ENCODE peak calls at places on chromosomes 2 and 18, in ten cellular contexts. T, U, Z, A, B, V, Q, R, J and X are unnamed samples.

GRCh38 chr2:240902615-240903041 is 3.5 kb upstream of the CROCC2 start:
- DNase-seq in T (no peak), A (no peak), V (no peak), Q (no peak), J (no peak), R (no peak), B (no peak), U (no peak), Z (no peak), X (no peak)

GRCh38 chr18:59846814-59847490 is 52.8 kb upstream of the PMAIP1 start:
- DNase-seq in V (no peak), T (peak; percentile 80), Z (no peak), J (no peak), B (no peak), A (peak; percentile 34), R (no peak), U (no peak), Q (no peak), X (no peak)

GRCh38 chr2:191894681-191895147 is 47.8 kb upstream of the CAVIN2 start:
- DNase-seq in A (peak; percentile 84), B (no peak), J (peak; percentile 31), V (no peak), Q (no peak), R (no peak), U (no peak), Z (no peak), T (no peak), X (no peak)

GRCh38 chr2:38871432-38871831 is 4.3 kb downstream of the DHX57 start:
- DNase-seq in U (no peak), R (no peak), B (no peak), Q (no peak), T (no peak), J (no peak), A (no peak), V (no peak), Z (no peak), X (no peak)

GRCh38 chr2:124566518-124566970 is 541.5 kb downstream of the CNTNAP5 start:
- DNase-seq in T (no peak), B (no peak), Q (no peak), Z (no peak), V (no peak), A (no peak), U (no peak), R (no peak), J (no peak), X (no peak)

GRCh38 chr2:152600698-152601097 is 116.6 kb downstream of the PRPF40A start:
- DNase-seq in Q (no peak), U (no peak), Z (no peak), R (no peak), V (no peak), T (no peak), J (no peak), B (no peak), A (no peak), X (no peak)

GRCh38 chr2:28250006-28250405 is 142.7 kb upstream of the FOSL2 start:
- DNase-seq in T (no peak), R (no peak), V (no peak), U (no peak), A (peak; percentile 94), B (peak; percentile 91), Q (no peak), J (peak; percentile 8), Z (no peak), X (no peak)

GRCh38 chr2:29047083-29047840 is 27.1 kb downstream of the PCARE start:
- DNase-seq in U (no peak), V (no peak), J (no peak), Q (no peak), T (no peak), A (no peak), Z (no peak), B (no peak), R (no peak), X (no peak)

GRCh38 chr2:236742936-236743622 is 173.5 kb downstream of the ACKR3 start:
- DNase-seq in R (no peak), J (no peak), T (no peak), Z (peak; percentile 25), V (no peak), U (no peak), A (no peak), B (no peak), Q (no peak), X (no peak)

GRCh38 chr18:33757037-33757436 is 179.0 kb downstream of the ASXL3 start:
- DNase-seq in Q (no peak), A (no peak), R (no peak), J (no peak), V (no peak), U (no peak), Z (no peak), T (no peak), B (no peak), X (no peak)

GRCh38 chr2:43877782-43878464 is 39.2 kb downstream of the ABCG8 start:
- DNase-seq in J (peak; percentile 23), T (peak; percentile 76), R (peak; percentile 68), V (no peak), U (peak; percentile 73), B (peak; percentile 89), A (peak; percentile 54), Z (peak; percentile 27), Q (no peak), X (peak; percentile 26)

GRCh38 chr2:218852911-218853667 is 6.5 kb upstream of the WNT6 start:
- DNase-seq in Z (peak; percentile 27), T (peak; percentile 70), R (peak; percentile 75), A (peak; percentile 17), B (no peak), Q (no peak), V (no peak), J (peak; percentile 77), U (peak; percentile 76), X (peak; percentile 70)

GRCh38 chr2:42801388-42801787 is 9.0 kb upstream of the HAAO start:
- DNase-seq in J (no peak), Z (no peak), U (no peak), T (no peak), Q (no peak), A (no peak), B (no peak), R (no peak), V (no peak), X (no peak)

GRCh38 chr2:10520154-10520553 is 72.0 kb upstream of the ODC1 start:
- DNase-seq in J (no peak), T (peak; percentile 26), B (no peak), Q (no peak), U (no peak), A (no peak), V (no peak), R (no peak), Z (peak; percentile 2), X (no peak)
- TF ChIP-seq CTCF in J (peak; percentile 50), T (no peak), B (peak; percentile 10), Q (no peak), U (no peak), A (peak; percentile 57), V (no peak), R (no peak), Z (no peak), X (no peak)

DNA sequence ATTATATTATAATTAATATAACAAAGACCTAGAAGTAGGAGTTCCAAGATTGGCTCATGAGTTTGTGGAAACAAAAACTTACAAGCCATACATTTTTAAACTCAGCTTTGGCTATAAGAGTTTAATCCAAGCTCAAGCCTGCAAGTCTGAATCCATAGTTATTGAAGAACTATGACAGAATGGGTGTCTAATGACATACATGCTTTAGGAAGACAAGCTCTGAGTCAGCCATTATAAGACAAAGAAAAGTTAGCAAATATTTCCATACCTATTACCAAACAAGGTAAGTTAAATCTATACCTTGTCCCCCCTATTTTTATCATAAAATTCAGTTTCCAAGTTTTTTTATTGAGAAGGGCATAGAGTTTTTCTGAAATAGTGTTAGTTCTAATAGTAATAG is 95.6 kb downstream of the POLR1A start:
- DNase-seq in Z (no peak), U (no peak), Q (no peak), B (no peak), J (no peak), T (no peak), V (no peak), A (no peak), R (no peak), X (no peak)
- TF ChIP-seq CTCF in Z (no peak), U (no peak), Q (no peak), B (no peak), J (no peak), T (no peak), V (no peak), A (no peak), R (no peak), X (no peak)

GRCh38 chr18:23073996-23074606 is 61.2 kb upstream of the CABLES1 start:
- DNase-seq in Z (no peak), U (no peak), Q (no peak), B (no peak), J (no peak), V (no peak), R (no peak), T (no peak), A (no peak), X (no peak)

GRCh38 chr18:23072079-23072478 is 63.2 kb upstream of the CABLES1 start:
- DNase-seq in J (no peak), V (no peak), Z (no peak), U (no peak), T (no peak), A (no peak), B (no peak), R (no peak), Q (no peak), X (no peak)

DNA sequence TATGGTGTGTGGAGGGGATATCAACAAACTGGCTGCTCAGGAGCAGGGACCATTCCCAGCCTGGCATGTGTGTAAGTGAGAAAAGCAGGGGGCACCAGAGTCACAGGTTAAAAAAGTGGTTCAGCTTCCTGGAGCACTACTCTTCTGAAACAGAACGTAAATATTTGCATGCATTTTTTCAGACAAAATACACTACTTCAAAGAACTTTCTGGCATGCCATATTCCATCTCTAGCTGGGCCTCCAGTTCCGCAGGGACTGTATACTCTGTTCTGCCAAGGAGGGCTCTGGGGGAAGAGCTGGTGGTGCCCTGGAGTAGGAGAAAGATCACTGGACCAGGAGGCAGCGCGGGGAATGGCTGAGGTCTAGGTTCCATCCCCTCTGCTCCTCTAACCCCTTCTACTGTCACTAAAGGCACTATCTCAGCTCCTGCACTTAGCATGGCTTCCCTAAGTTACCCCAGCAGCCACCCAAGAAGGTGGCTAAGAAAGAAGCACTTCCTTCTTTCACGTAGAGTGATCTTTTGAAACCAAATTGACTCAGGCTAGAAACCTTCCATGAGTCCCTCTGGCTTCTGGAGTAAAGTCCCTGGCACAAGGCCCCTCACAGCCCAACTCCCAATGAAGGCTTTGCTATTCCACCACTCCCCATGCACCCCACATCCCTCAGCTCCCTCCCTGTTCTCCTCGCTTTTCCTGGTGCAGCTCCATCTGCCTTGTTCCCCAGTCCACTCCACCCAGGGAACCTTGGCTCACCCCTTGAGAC is 57.6 kb upstream of the CABLES1 start:
- DNase-seq in Z (no peak), J (no peak), Q (no peak), B (no peak), V (no peak), A (no peak), R (no peak), T (no peak), U (peak; percentile 9), X (no peak)
- TF ChIP-seq CTCF in Z (no peak), J (peak; percentile 26), Q (no peak), B (peak; percentile 36), V (no peak), A (no peak), R (no peak), T (no peak), U (peak; percentile 23), X (no peak)

DNA sequence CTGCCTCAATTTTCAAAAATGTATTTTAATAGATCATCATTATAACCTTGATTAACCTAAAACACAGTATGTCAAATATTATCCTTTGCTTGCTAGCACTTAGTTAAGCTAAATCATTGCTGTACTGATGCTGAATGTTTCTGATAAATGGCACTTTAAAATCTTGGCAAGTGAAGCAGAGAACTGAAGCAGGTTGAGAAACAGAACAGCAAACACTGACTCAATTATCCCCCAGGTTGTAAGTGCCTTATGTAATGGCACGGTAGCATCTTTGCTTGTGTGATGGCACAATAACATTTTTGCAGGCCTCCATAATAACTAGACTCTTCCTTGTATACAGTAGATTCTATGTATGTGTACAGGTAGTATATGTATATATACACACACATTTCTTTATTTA is 33.8 kb downstream of the ARHGAP15 start:
- DNase-seq in A (no peak), B (no peak), J (no peak), Q (no peak), R (no peak), Z (no peak), T (no peak), U (no peak), V (no peak), X (no peak)
- TF ChIP-seq CTCF in A (no peak), B (no peak), J (no peak), Q (no peak), R (no peak), Z (no peak), T (no peak), U (no peak), V (no peak), X (no peak)